ENCODE peak calls at places on chromosomes 3 and 15, in six cellular contexts. S is HCT116, T is breast epithelium, W is Peyer's patch, P is stomach, I is IMR-90. B is an unnamed sample.

GRCh38 chr3:42602961-42603360 is 2.5 kb downstream of the NKTR start:
- DNase-seq in I (no peak), S (no peak), T (no peak), P (no peak), W (no peak), B (no peak)

GRCh38 chr15:68354923-68355322 is 77.0 kb downstream of the ITGA11 start:
- DNase-seq in W (no peak), I (peak; percentile 98), S (peak; percentile 64), T (no peak), P (no peak), B (no peak)

GRCh38 chr3:12367346-12367745 is 78.5 kb downstream of the PPARG start:
- DNase-seq in T (no peak), P (no peak), S (no peak), W (no peak), I (no peak), B (no peak)

GRCh38 chr15:66067687-66068086 is 185.9 kb downstream of the MEGF11 start:
- DNase-seq in W (no peak), T (no peak), S (no peak), I (no peak), P (no peak), B (no peak)

GRCh38 chr3:31960793-31961431 is 20.1 kb downstream of the OSBPL10 start:
- DNase-seq in S (peak; percentile 40), P (no peak), W (no peak), T (no peak), I (peak; percentile 65), B (no peak)

GRCh38 chr15:41340189-41340695 is 7.6 kb downstream of the NUSAP1 start:
- DNase-seq in P (no peak), W (no peak), I (no peak), T (no peak), S (no peak), B (no peak)

GRCh38 chr3:197256836-197257444 is 41.5 kb downstream of the DLG1 start:
- DNase-seq in W (no peak), P (no peak), S (peak; percentile 39), I (peak; percentile 64), T (no peak), B (no peak)

GRCh38 chr3:98721776-98722175 is 41.4 kb upstream of the ST3GAL6 start:
- DNase-seq in T (no peak), W (no peak), I (no peak), S (no peak), P (no peak), B (no peak)

GRCh38 chr3:79517766-79518413 is 249.9 kb downstream of the ROBO1 start:
- DNase-seq in I (peak; percentile 39), T (no peak), P (no peak), W (no peak), S (no peak), B (no peak)

GRCh38 chr3:10351013-10351735 is 30.3 kb upstream of the SEC13 start:
- DNase-seq in W (no peak), P (no peak), T (no peak), I (no peak), S (no peak), B (no peak)

GRCh38 chr15:68187559-68187958 is 17.6 kb downstream of the CALML4 start:
- DNase-seq in S (no peak), T (no peak), P (peak; percentile 68), I (peak; percentile 88), W (no peak), B (peak; percentile 68)

GRCh38 chr3:183911763-183912506 is 27.3 kb upstream of the PARL start:
- DNase-seq in S (no peak), P (no peak), W (no peak), I (no peak), T (no peak), B (no peak)

DNA sequence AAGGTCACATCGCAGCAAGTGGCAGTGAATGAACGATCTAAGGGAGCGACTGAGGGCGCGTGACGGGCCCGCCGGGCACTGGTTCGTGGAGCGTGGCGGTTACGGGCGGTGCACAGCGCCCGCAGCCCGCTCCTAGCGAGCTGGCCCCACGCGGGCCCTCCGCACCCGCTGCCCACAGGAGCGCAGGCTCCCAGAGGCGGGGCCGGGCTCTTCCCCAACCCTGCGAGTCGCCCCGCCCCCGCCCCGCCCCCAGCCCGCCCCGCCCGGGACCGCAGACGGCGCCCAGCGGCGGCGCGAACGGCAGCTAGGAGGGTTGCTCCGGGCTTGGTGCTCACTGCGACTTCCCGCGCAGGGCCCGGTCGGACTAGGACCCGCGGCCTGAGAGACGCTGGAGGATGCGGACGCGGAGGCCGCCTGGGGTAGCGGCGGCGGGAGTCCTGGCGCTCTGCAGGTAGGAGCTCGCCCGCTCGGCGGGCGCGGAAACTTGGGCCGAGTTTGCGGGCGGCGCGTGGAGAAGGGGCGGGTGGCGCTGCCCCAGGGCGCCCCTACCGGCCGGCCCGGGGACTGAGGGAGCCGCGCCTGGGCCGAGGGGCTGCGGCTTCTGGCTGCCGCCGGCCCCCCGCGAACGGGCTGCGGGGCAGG is at the start of gene C15orf39:
- DNase-seq in S (peak; percentile 33), P (peak; percentile 76), I (peak; percentile 52), T (peak; percentile 63), W (peak; percentile 68), B (peak; percentile 23)
- TF ChIP-seq POLR2A in S (peak; percentile 93), P (no peak), I (peak; percentile 92), T (peak; percentile 82), W (peak; percentile 93), B (peak; percentile 92)

GRCh38 chr15:79872358-79873017 is 24.3 kb downstream of the MTHFS start:
- DNase-seq in S (no peak), T (no peak), W (no peak), I (peak; percentile 43), P (no peak), B (no peak)
- H3K36me3 ChIP-seq in S (no peaks in the 10 kb centered on the region), T (no peaks in the 10 kb centered on the region), W (peaks cover 39% of the 10 kb centered on the region), I (peaks cover 4% of the 10 kb centered on the region), P (peaks cover 40% of the 10 kb centered on the region), B (peaks cover 3% of the 10 kb centered on the region)

DNA sequence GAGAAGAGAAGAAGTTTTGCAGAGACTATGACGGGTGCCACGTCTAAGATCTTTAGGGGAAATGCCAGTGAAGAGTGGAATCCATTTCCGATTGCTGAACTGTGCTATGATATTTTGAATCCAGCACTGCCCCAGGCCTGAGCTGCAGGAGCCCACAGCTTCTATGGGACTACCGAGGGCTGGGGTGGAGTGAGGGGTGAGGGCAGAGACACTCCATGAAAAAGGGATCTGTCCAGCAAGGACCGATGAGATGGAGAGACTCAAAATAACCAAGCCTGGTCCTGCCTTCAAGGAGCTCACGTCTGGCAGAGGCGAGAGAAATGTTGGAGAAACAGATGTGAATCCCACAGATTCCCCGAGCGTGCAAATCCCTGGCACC is 79.8 kb upstream of the MEF2A start:
- DNase-seq in I (no peak), S (no peak), P (no peak), W (no peak), T (no peak), B (no peak)
- H3K4me3 ChIP-seq in I (no peak overlapping the region), S (peak overlapping the region; percentile 45), P (peak overlapping the region; percentile 45), W (peak overlapping the region; percentile 17), T (peak overlapping the region; percentile 36), B (peak overlapping the region; percentile 43)

GRCh38 chr3:16174976-16175901 is 759 bp downstream of the GALNT15 start:
- DNase-seq in P (no peak), S (no peak), I (no peak), T (no peak), W (no peak), B (no peak)

GRCh38 chr3:16173696-16174355 is 654 bp upstream of the GALNT15 start:
- DNase-seq in W (no peak), P (no peak), T (no peak), S (no peak), I (peak; percentile 61), B (no peak)

GRCh38 chr3:16171825-16172224 is 2.7 kb upstream of the GALNT15 start:
- DNase-seq in S (no peak), I (no peak), T (no peak), P (no peak), W (no peak), B (no peak)

GRCh38 chr3:16176391-16177030 is 2.0 kb downstream of the GALNT15 start:
- DNase-seq in P (no peak), W (no peak), T (no peak), I (peak; percentile 33), S (no peak), B (no peak)

DNA sequence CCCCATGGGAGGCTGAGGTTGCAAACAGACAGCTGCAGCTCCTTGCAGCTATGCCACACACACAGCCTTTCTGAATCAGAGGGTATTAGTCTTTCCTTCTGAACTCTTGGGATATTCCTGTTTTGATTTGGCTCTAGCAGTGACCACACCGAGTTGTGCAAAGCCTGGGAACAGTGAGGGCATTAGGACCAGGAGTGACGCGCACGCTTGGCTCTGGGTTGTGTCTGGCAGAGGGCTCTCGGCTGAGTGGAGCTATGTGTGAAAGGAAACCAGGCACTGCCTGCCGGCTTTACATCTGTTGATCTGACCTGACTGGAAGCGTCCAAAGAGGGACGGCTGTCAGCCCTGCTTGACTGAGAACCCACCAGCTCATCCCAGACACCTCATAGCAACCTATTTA is at the start of gene GALNT15:
- DNase-seq in W (peak; percentile 35), T (peak; percentile 75), I (peak; percentile 98), P (peak; percentile 69), S (no peak), B (peak; percentile 96)
- TF ChIP-seq POLR2A in W (no peak), T (peak; percentile 35), I (peak; percentile 82), P (no peak), S (no peak), B (peak; percentile 59)

DNA sequence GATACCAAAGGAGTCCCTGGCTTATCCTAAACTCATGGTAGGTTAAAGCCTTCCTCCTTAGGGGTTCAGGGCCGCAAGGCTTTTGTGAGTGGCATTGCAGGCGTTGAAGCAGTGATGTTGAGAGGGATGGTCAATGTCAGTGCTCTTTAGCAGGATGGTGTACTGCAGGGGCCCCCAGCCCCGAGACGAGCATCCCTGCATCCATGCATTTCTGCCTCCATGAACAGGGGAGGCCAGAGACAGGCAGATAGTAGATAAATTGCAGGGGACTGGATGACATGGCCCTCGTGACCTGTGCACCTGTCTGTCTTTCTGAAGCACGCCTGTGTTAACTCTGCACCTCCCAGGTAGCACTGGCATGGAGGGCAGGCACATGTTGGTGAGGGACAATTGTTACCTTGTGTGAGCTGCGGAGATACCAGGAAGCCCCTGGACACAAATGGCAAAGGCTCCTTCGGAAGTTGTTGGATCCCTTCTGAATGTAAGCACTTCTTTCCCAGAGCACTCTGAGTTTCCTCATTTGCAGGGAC is 133.5 kb downstream of the SNRPN start:
- DNase-seq in W (no peak), I (no peak), P (no peak), S (no peak), T (no peak), B (no peak)
- H3K36me3 ChIP-seq in W (peaks cover 92% of the 10 kb centered on the region), I (peaks cover 88% of the 10 kb centered on the region), P (peaks cover 100% of the 10 kb centered on the region), S (no peaks in the 10 kb centered on the region), T (peaks cover 37% of the 10 kb centered on the region), B (peaks cover 83% of the 10 kb centered on the region)

GRCh38 chr3:107198522-107199271 is 178.5 kb upstream of the CCDC54 start:
- DNase-seq in T (no peak), S (no peak), P (no peak), W (no peak), I (peak; percentile 50), B (peak; percentile 12)
- H3K4me3 ChIP-seq in T (no peak overlapping the region), S (no peak overlapping the region), P (no peak overlapping the region), W (no peak overlapping the region), I (no peak overlapping the region), B (peak overlapping the region; percentile 2)

GRCh38 chr3:195896361-195897080 is 11.8 kb downstream of the TNK2 start:
- DNase-seq in P (no peak), T (no peak), I (peak; percentile 83), S (no peak), W (no peak), B (peak; percentile 45)
- TF ChIP-seq POLR2A in P (no peak), T (no peak), I (no peak), S (no peak), W (no peak), B (no peak)